ENCODE peak calls at places on chromosomes 13 and 19, in four cellular contexts. One of them, this sample, is unnamed.

GRCh38 chr19:20351244-20351643 is 184.2 kb downstream of the ZNF486 start:
- DNase-seq in GM23248: no peak
- DNase-seq in stimulated activated CD4-positive, alpha-beta T cell treated with anti-CD3 and anti-CD28 coated beads, TNF-alpha, amount 100 ng/mL, for 24 hours: no peak
- DNase-seq in GM20000: no peak
- DNase-seq in this sample: no peak

GRCh38 chr13:50690020-50690419 is 153.5 kb downstream of the DLEU7 start:
- DNase-seq in GM23248: no peak
- DNase-seq in stimulated activated CD4-positive, alpha-beta T cell treated with anti-CD3 and anti-CD28 coated beads, TNF-alpha, amount 100 ng/mL, for 24 hours: no peak
- DNase-seq in GM20000: no peak
- DNase-seq in this sample: no peak

GRCh38 chr19:33686687-33687541 is 65.2 kb downstream of the CHST8 start:
- DNase-seq in GM23248: no peak
- DNase-seq in stimulated activated CD4-positive, alpha-beta T cell treated with anti-CD3 and anti-CD28 coated beads, TNF-alpha, amount 100 ng/mL, for 24 hours: no peak
- DNase-seq in GM20000: no peak
- DNase-seq in this sample: no peak

GRCh38 chr19:6639439-6639838 is 30.5 kb downstream of the TNFSF14 start:
- DNase-seq in GM23248: peak
- DNase-seq in stimulated activated CD4-positive, alpha-beta T cell treated with anti-CD3 and anti-CD28 coated beads, TNF-alpha, amount 100 ng/mL, for 24 hours: no peak
- DNase-seq in GM20000: no peak
- DNase-seq in this sample: no peak

GRCh38 chr19:10074153-10074552 is 12.0 kb upstream of the SHFL start:
- DNase-seq in GM23248: peak
- DNase-seq in stimulated activated CD4-positive, alpha-beta T cell treated with anti-CD3 and anti-CD28 coated beads, TNF-alpha, amount 100 ng/mL, for 24 hours: no peak
- DNase-seq in GM20000: no peak
- DNase-seq in this sample: peak

GRCh38 chr13:104678161-104678560 is 1611.9 kb upstream of the SLC10A2 start:
- DNase-seq in GM23248: no peak
- DNase-seq in stimulated activated CD4-positive, alpha-beta T cell treated with anti-CD3 and anti-CD28 coated beads, TNF-alpha, amount 100 ng/mL, for 24 hours: no peak
- DNase-seq in GM20000: no peak
- DNase-seq in this sample: no peak

GRCh38 chr13:50187352-50188029 is 172.2 kb downstream of the KCNRG start:
- DNase-seq in GM23248: no peak
- DNase-seq in stimulated activated CD4-positive, alpha-beta T cell treated with anti-CD3 and anti-CD28 coated beads, TNF-alpha, amount 100 ng/mL, for 24 hours: no peak
- DNase-seq in GM20000: no peak
- DNase-seq in this sample: no peak

GRCh38 chr19:35601971-35602370 is 10.6 kb upstream of the HAUS5 start:
- DNase-seq in GM23248: no peak
- DNase-seq in stimulated activated CD4-positive, alpha-beta T cell treated with anti-CD3 and anti-CD28 coated beads, TNF-alpha, amount 100 ng/mL, for 24 hours: no peak
- DNase-seq in GM20000: no peak
- DNase-seq in this sample: no peak

GRCh38 chr13:78608254-78608704 is 4.9 kb upstream of the POU4F1 start:
- DNase-seq in GM23248: no peak
- DNase-seq in stimulated activated CD4-positive, alpha-beta T cell treated with anti-CD3 and anti-CD28 coated beads, TNF-alpha, amount 100 ng/mL, for 24 hours: no peak
- DNase-seq in GM20000: peak
- DNase-seq in this sample: no peak

GRCh38 chr19:43777163-43777700 is 3.5 kb downstream of the KCNN4 start:
- DNase-seq in GM23248: peak
- DNase-seq in stimulated activated CD4-positive, alpha-beta T cell treated with anti-CD3 and anti-CD28 coated beads, TNF-alpha, amount 100 ng/mL, for 24 hours: no peak
- DNase-seq in GM20000: peak
- DNase-seq in this sample: no peak

GRCh38 chr13:98216135-98216565 is 39.1 kb upstream of the RNF113B start:
- DNase-seq in GM23248: peak
- DNase-seq in stimulated activated CD4-positive, alpha-beta T cell treated with anti-CD3 and anti-CD28 coated beads, TNF-alpha, amount 100 ng/mL, for 24 hours: no peak
- DNase-seq in GM20000: no peak
- DNase-seq in this sample: no peak

GRCh38 chr19:35270381-35270811 is 1.6 kb downstream of the USF2 start:
- DNase-seq in GM23248: no peak
- DNase-seq in stimulated activated CD4-positive, alpha-beta T cell treated with anti-CD3 and anti-CD28 coated beads, TNF-alpha, amount 100 ng/mL, for 24 hours: no peak
- DNase-seq in GM20000: no peak
- DNase-seq in this sample: no peak

GRCh38 chr13:98539655-98540054 is 37.3 kb downstream of the STK24 start:
- DNase-seq in GM23248: peak
- DNase-seq in stimulated activated CD4-positive, alpha-beta T cell treated with anti-CD3 and anti-CD28 coated beads, TNF-alpha, amount 100 ng/mL, for 24 hours: no peak
- DNase-seq in GM20000: no peak
- DNase-seq in this sample: no peak

GRCh38 chr19:54137913-54138776 is 583 bp downstream of the CNOT3 start:
- DNase-seq in GM23248: peak
- DNase-seq in stimulated activated CD4-positive, alpha-beta T cell treated with anti-CD3 and anti-CD28 coated beads, TNF-alpha, amount 100 ng/mL, for 24 hours: no peak
- DNase-seq in GM20000: no peak
- DNase-seq in this sample: peak

This sample was measured in effector memory CD8-positive, alpha-beta T cell.